ENCODE peak calls at places on chromosomes 11 and 22, in four cellular contexts. O is fibroblast of lung, S is HCT116, P is GM23248. Z is an unnamed sample.
A peak's percentile ranks its signal among the peaks of the same experiment; 100 is the strongest.

GRCh38 chr22:36411589-36412258 is 24.0 kb upstream of the MYH9 start:
- DNase-seq in O (no peak), S (no peak), P (no peak), Z (no peak)

GRCh38 chr11:44301856-44302231 is 8.1 kb downstream of the ALX4 start:
- DNase-seq in O (no peak), S (peak; percentile 7), P (peak; percentile 66), Z (peak; percentile 44)

GRCh38 chr11:121534131-121535093 is 81.6 kb upstream of the SORL1-AS1 start:
- DNase-seq in O (peak; percentile 52), S (no peak), P (peak; percentile 75), Z (peak; percentile 62)

GRCh38 chr11:12143461-12144258 is 33.3 kb downstream of the MICAL2 start:
- DNase-seq in O (no peak), S (no peak), P (no peak), Z (no peak)

GRCh38 chr11:133950874-133951483 is 5.8 kb downstream of the IGSF9B start:
- DNase-seq in O (no peak), S (no peak), P (no peak), Z (no peak)

GRCh38 chr22:31278643-31279326 is 13.5 kb downstream of the PIK3IP1 start:
- DNase-seq in O (no peak), S (no peak), P (no peak), Z (no peak)

GRCh38 chr11:110710520-110711381 is 1.5 kb downstream of the ARHGAP20 start:
- DNase-seq in O (peak; percentile 43), S (no peak), P (peak; percentile 68), Z (no peak)

GRCh38 chr22:19743081-19743480 is 17.5 kb upstream of the TBX1 start:
- DNase-seq in O (no peak), S (no peak), P (no peak), Z (no peak)

GRCh38 chr11:33435201-33435600 is 178.0 kb downstream of the HIPK3 start:
- DNase-seq in O (no peak), S (no peak), P (no peak), Z (no peak)

GRCh38 chr11:78244546-78245315 is 56.0 kb downstream of the USP35 start:
- DNase-seq in O (no peak), S (no peak), P (no peak), Z (no peak)

GRCh38 chr22:23395476-23396361 is 184.4 kb downstream of the IGLL1 start:
- DNase-seq in O (no peak), S (no peak), P (no peak), Z (no peak)

GRCh38 chr11:112616292-112617088 is 344.7 kb upstream of the NCAM1 start:
- DNase-seq in O (no peak), S (no peak), P (no peak), Z (no peak)

GRCh38 chr22:36807627-36808026 is 9.2 kb downstream of the PVALB start:
- DNase-seq in O (no peak), S (no peak), P (no peak), Z (no peak)

GRCh38 chr11:127308291-127308690 is 307.7 kb upstream of the KIRREL3 start:
- DNase-seq in O (no peak), S (no peak), P (no peak), Z (no peak)

GRCh38 chr11:69501891-69502860 is 20.7 kb downstream of the LINC01488 start:
- DNase-seq in O (no peak), S (no peak), P (no peak), Z (no peak)

GRCh38 chr22:50016988-50017700 is 4.6 kb upstream of the IL17REL start:
- DNase-seq in O (no peak), S (no peak), P (no peak), Z (no peak)

GRCh38 chr11:107882095-107882820 is 23.7 kb upstream of the SLC35F2 start:
- DNase-seq in O (no peak), S (no peak), P (no peak), Z (peak; percentile 19)

GRCh38 chr11:121763526-121763925 is 310.8 kb upstream of the SORL1-AS1 start:
- DNase-seq in O (no peak), S (no peak), P (no peak), Z (no peak)

GRCh38 chr11:117328414-117329010 is 858 bp downstream of the CEP164 start:
- DNase-seq in O (peak; percentile 54), S (no peak), P (peak; percentile 74), Z (peak; percentile 44)

GRCh38 chr11:2591805-2592204 is 108.0 kb downstream of the KCNQ1OT1 start:
- DNase-seq in O (no peak), S (no peak), P (no peak), Z (no peak)

GRCh38 chr11:2593393-2593950 is 106.3 kb downstream of the KCNQ1OT1 start:
- DNase-seq in O (no peak), S (no peak), P (no peak), Z (no peak)

GRCh38 chr11:2592559-2593392 is 107.0 kb downstream of the KCNQ1OT1 start:
- DNase-seq in O (no peak), S (no peak), P (no peak), Z (no peak)

GRCh38 chr11:2594267-2594666 is 105.5 kb downstream of the KCNQ1OT1 start:
- DNase-seq in O (no peak), S (no peak), P (no peak), Z (no peak)

GRCh38 chr11:2595205-2595604 is 104.6 kb downstream of the KCNQ1OT1 start:
- DNase-seq in O (no peak), S (no peak), P (no peak), Z (no peak)
- H3K9me3 ChIP-seq in O (no peaks in the 10 kb centered on the region), S (peaks cover 3% of the 10 kb centered on the region), P (peaks cover 7% of the 10 kb centered on the region), Z (no peaks in the 10 kb centered on the region)

GRCh38 chr11:18676803-18677202 is 21.8 kb upstream of the TMEM86A start:
- DNase-seq in O (no peak), S (no peak), P (no peak), Z (peak; percentile 92)
- H3K4me3 ChIP-seq in O (no peak overlapping the region), S (no peak overlapping the region), P (no peak overlapping the region), Z (no peak overlapping the region)

DNA sequence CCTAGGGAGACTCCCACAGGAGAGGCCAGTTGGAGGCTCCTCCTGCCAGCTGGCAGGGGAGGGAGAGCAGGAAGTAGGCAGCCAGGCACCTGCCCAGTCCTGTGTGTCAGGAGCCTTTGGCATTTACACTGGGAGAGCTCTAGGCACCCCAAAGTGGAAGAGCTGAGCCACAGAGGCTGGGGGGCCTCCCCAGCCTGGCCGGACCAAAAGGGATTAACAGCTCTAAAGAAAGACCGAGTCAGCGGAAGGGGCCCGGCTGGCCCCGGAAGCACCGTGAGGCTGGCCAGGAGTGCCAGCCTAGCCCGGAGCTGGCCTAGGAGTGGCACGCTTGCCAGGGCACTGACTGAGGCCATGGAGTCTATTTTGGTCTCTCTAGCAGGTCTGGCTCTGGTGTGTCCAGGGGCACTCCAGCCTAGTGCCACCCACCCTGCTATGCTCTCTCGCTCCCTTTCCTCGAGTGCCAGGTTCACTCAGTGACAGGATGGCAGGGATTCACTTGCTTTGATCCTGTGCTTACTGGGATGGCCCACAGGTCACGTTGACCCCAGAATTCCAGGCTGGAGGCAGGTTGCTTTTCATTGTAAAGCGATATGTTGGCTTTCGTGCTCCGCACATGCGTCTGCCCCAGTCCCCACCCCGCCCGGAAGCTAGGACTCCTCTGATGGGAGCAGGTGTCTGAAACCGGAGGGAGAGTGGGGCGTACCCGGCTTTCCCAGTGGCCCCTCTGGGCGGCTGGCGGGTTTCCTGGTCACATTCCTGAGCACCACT is 3.3 kb upstream of the KMT5B start:
- DNase-seq in O (no peak), S (no peak), P (no peak), Z (peak; percentile 15)
- H2AFZ ChIP-seq in O (no peak overlapping the region), S (no peak overlapping the region), P (no peak overlapping the region), Z (no peak overlapping the region)

GRCh38 chr22:44693756-44694155 is 8.2 kb upstream of the PRR5 start:
- DNase-seq in O (no peak), S (no peak), P (no peak), Z (no peak)
- H3K9me3 ChIP-seq in O (no peaks in the 10 kb centered on the region), S (no peaks in the 10 kb centered on the region), P (no peaks in the 10 kb centered on the region), Z (no peaks in the 10 kb centered on the region)

GRCh38 chr22:40179535-40179934 is 1.8 kb downstream of the TNRC6B start:
- DNase-seq in O (no peak), S (no peak), P (peak; percentile 35), Z (no peak)

GRCh38 chr22:40180403-40180802 is 2.7 kb downstream of the TNRC6B start:
- DNase-seq in O (no peak), S (no peak), P (peak; percentile 66), Z (no peak)

GRCh38 chr22:40183029-40183581 is 5.4 kb downstream of the TNRC6B start:
- DNase-seq in O (peak; percentile 80), S (no peak), P (peak; percentile 93), Z (peak; percentile 57)

GRCh38 chr22:40182231-40182835 is 4.6 kb downstream of the TNRC6B start:
- DNase-seq in O (no peak), S (no peak), P (peak; percentile 63), Z (no peak)

DNA sequence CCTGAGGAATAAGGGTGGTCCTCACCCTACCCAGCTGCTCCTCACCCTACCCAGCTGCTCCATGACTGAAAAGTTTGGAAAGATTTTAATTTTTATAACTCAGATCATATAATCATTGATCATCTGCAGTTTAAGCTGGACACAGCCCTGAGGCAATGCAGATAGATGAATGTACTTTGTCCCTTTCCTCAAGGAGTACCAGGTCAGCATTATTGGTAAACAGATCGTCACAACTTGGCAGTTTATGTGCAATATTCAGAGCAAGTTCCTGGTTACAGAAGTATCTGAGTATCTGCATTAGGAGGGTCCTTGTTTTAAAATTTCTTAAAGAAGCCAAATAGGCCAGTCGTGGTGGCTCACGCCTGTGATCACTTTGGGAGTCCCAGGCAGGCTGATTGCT is 3.6 kb downstream of the TNRC6B start:
- DNase-seq in O (no peak), S (no peak), P (peak; percentile 29), Z (no peak)
- H3K4me3 ChIP-seq in O (no peak overlapping the region), S (no peak overlapping the region), P (peak overlapping the region; percentile 100), Z (no peak overlapping the region)

GRCh38 chr11:13339196-13340153 is 61.9 kb downstream of the BMAL1 start:
- DNase-seq in O (peak; percentile 99), S (no peak), P (peak; percentile 92), Z (peak; percentile 75)

GRCh38 chr11:13338437-13339069 is 61.0 kb downstream of the BMAL1 start:
- DNase-seq in O (peak; percentile 65), S (no peak), P (peak; percentile 79), Z (peak; percentile 58)

GRCh38 chr11:13336246-13336873 is 58.8 kb downstream of the BMAL1 start:
- DNase-seq in O (peak; percentile 29), S (no peak), P (peak; percentile 66), Z (no peak)

GRCh38 chr11:13335319-13335718 is 57.7 kb downstream of the BMAL1 start:
- DNase-seq in O (peak; percentile 76), S (no peak), P (peak; percentile 81), Z (peak; percentile 67)

DNA sequence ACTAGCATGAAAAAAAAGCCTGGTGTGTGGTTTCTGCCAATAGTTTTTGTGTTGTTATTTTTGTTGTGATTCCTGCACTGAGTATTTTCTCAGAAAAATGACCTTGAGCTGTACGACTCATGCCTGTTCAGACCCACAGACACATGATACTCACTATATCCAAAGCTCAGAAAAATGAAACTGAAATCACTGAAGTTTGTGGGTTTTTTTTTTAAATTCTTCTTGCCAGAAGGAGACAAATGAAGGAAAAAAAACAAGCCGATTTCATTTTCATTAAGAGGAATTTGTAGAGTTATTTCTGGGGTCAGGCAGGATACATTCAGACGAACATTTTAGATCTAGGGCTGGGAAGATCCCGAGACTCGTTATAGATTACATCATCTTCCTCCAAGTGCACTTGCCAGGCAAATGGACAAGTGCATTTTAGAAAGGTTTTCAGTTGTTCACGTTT is 60.4 kb downstream of the BMAL1 start:
- DNase-seq in O (peak; percentile 82), S (no peak), P (peak; percentile 74), Z (no peak)
- H2AFZ ChIP-seq in O (peak overlapping the region; percentile 4), S (peak overlapping the region; percentile 74), P (peak overlapping the region; percentile 57), Z (peak overlapping the region; percentile 63)

DNA sequence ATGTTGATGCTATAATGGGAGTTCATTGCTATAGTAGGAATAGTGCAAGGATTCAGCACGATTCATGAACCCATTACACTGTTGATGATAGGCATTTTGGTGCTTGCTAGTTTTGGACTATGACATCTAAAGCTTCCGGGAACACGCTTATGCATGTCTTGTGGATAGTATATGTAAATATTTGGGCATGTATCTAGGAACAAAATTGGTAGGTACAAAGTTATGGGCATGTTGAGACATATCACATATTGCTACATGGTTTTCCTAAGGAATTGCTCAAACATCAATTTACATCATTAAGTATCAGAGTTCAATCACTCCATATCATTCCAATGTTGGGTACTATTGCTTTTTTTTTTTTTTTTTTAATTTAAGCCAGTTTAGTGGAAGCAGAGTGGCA is 1103.2 kb downstream of the TBC1D22A start:
- DNase-seq in O (no peak), S (no peak), P (no peak), Z (no peak)
- H3K9me3 ChIP-seq in O (no peaks in the 10 kb centered on the region), S (peaks cover 11% of the 10 kb centered on the region), P (peaks cover 7% of the 10 kb centered on the region), Z (peaks cover 5% of the 10 kb centered on the region)

Z was measured in PC-3.